ENCODE peak calls at places on chromosomes 4 and X, in four cellular contexts. Q is HepG2, O is K562, J is GM12878. L is an unnamed sample.

GRCh38 chr4:33302298-33302697 is 2582.1 kb downstream of the PCDH7 start:
- DNase-seq in Q (no peak), J (no peak), O (no peak), L (no peak)

GRCh38 chr4:179989975-179990374 is 2253.2 kb upstream of the TENM3 start:
- DNase-seq in J (peak; percentile 85), Q (no peak), O (no peak), L (no peak)

GRCh38 chrX:64894454-64895038 is 81.7 kb downstream of the ZC4H2 start:
- DNase-seq in O (peak; percentile 13), Q (peak; percentile 36), J (no peak), L (peak; percentile 50)

GRCh38 chr4:106315476-106315967 is 487 bp downstream of the TBCK start:
- DNase-seq in Q (peak; percentile 39), O (peak; percentile 25), J (no peak), L (no peak)

GRCh38 chrX:12741416-12741815 is 49.8 kb upstream of the PRPS2 start:
- DNase-seq in O (no peak), J (no peak), Q (no peak), L (no peak)

GRCh38 chr4:10200869-10201268 is 84.3 kb upstream of the WDR1 start:
- DNase-seq in J (no peak), Q (no peak), O (peak; percentile 74), L (no peak)

GRCh38 chr4:186634591-186635128 is 79.3 kb upstream of the MTNR1A start:
- DNase-seq in Q (no peak), J (no peak), O (no peak), L (no peak)

GRCh38 chrX:31181377-31182038 is 109.7 kb upstream of the FTHL17 start:
- DNase-seq in O (no peak), J (no peak), Q (no peak), L (no peak)

GRCh38 chrX:2342878-2343277 is 157.9 kb downstream of the DHRSX start:
- DNase-seq in Q (no peak), J (no peak), O (no peak), L (no peak)

GRCh38 chrX:54999717-55000598 is at the start of gene APEX2:
- DNase-seq in J (peak; percentile 61), Q (peak; percentile 82), O (peak; percentile 79), L (peak; percentile 81)

GRCh38 chr4:169064281-169064680 is 54.2 kb upstream of the CBR4 start:
- DNase-seq in Q (no peak), O (no peak), J (no peak), L (no peak)

GRCh38 chr4:154186888-154187287 is 304.7 kb downstream of the DCHS2 start:
- DNase-seq in O (no peak), Q (no peak), J (no peak), L (no peak)

GRCh38 chrX:83535417-83536244 is 27.5 kb downstream of the POU3F4 start:
- DNase-seq in O (no peak), J (peak; percentile 2), Q (no peak), L (no peak)

GRCh38 chr4:185210102-185210981 is 944 bp downstream of the SNX25 start:
- DNase-seq in Q (peak; percentile 13), O (peak; percentile 52), J (no peak), L (peak; percentile 22)

GRCh38 chrX:2145672-2146412 is 354.9 kb downstream of the DHRSX start:
- DNase-seq in Q (no peak), J (no peak), O (no peak), L (no peak)

GRCh38 chrX:135112096-135112729 is 8.1 kb downstream of the ETDB start:
- DNase-seq in J (no peak), Q (no peak), O (peak; percentile 10), L (peak; percentile 51)

GRCh38 chrX:136268051-136269048 is 17.1 kb upstream of the MAP7D3 start:
- DNase-seq in O (peak; percentile 49), J (no peak), Q (peak; percentile 4), L (peak; percentile 63)

GRCh38 chr4:58649236-58649635 is 1539.1 kb upstream of the IGFBP7 start:
- DNase-seq in J (no peak), O (no peak), Q (no peak), L (no peak)

GRCh38 chrX:21845096-21845495 is 5.7 kb downstream of the MBTPS2 start:
- DNase-seq in O (no peak), Q (no peak), J (no peak), L (no peak)

GRCh38 chr4:5474756-5475155 is 233.6 kb downstream of the EVC2 start:
- DNase-seq in Q (no peak), O (no peak), J (no peak), L (no peak)

GRCh38 chr4:8388471-8388870 is 52.1 kb downstream of the ACOX3 start:
- DNase-seq in Q (no peak), J (no peak), O (no peak), L (no peak)

GRCh38 chr4:73763877-73764276 is 23.5 kb downstream of the CXCL8 start:
- DNase-seq in J (no peak), O (no peak), Q (no peak), L (no peak)

GRCh38 chrX:80022363-80023031 is 7.9 kb downstream of the TBX22 start:
- DNase-seq in J (no peak), Q (no peak), O (no peak), L (no peak)

GRCh38 chrX:43655961-43656494 is at the start of gene MAOA:
- DNase-seq in J (no peak), Q (peak; percentile 18), O (no peak), L (no peak)

DNA sequence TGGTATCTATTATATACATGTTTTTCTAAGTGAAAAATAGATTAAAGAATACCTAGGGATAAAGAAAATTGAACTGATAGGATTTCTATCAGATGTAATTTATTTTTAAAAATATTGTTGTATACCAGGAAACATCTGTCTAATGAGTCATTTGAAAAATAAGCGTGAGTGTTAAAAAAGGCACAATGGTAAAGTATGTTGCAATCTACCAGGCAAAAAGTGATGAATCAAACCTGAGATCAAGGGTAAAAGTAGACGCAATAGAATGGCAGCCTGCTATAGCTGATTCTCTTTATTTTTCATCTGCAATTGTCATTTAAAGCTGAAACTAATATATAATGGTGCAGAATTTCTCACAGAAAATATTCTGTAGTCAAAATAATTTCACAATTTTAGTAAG is 1119.6 kb downstream of the PCDH18 start:
- DNase-seq in O (no peak), J (no peak), Q (no peak), L (no peak)
- TF ChIP-seq FOXK2 in O (no peak), J (no peak), Q (no peak), L (no peak)

DNA sequence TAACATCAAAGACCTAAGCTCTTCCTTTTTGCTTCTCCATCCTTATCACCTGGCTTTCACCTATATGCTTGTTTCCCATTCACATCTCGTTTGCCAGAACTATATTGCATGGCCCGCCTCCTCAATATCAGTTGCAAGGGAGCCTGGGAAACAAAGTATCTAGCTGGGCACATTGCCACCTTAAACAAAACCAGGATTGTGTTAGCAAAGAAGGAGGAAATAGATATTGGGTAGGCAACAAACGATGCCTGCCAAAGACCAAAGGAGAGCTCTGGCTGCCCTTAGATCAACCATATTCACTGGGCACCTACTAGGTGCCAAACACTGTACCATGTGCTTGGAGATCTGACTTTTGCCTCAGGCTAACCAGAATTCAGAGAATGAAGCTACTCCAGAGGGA is 107.5 kb downstream of the GRIA3 start:
- DNase-seq in Q (no peak), J (no peak), O (no peak), L (no peak)
- TF ChIP-seq FOXK2 in Q (no peak), J (no peak), O (no peak), L (no peak)

GRCh38 chr4:93394488-93395185 is 433.9 kb upstream of the ATOH1 start:
- DNase-seq in J (no peak), O (no peak), Q (no peak), L (no peak)
- TF ChIP-seq FOXK2 in J (no peak), O (no peak), Q (no peak), L (no peak)

DNA sequence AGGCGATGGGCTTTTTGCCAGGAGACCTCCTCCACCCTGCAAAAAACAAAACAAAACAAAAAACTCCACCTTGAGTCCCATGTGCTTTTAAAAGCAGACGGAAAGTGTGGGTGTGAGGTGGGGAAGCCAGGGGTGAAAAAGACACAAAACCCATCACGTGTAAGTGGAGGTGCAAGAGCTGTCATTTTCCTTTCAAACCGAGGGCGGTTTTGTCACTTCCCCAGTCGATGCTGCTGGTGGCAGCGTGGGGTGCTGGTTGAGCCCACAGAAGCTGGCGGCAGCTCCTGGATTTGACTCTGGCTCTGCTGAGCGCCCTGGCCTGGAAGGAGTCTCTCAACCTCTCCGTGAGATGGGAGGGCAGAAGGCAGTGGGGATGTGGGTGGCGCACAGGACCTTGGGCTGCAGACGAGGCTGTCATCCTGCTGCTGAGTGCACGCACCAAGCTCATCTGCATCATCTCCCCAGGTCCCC is 110.0 kb downstream of the PSAPL1 start:
- DNase-seq in J (no peak), O (no peak), Q (no peak), L (no peak)
- TF ChIP-seq FOXK2 in J (no peak), O (no peak), Q (no peak), L (no peak)

GRCh38 chr4:145281946-145282345 is 101.6 kb upstream of the OTUD4 start:
- DNase-seq in O (no peak), Q (no peak), J (no peak), L (no peak)

GRCh38 chr4:145289403-145290076 is 109.2 kb upstream of the OTUD4 start:
- DNase-seq in Q (no peak), J (no peak), O (no peak), L (no peak)

GRCh38 chr4:145287351-145287750 is 107.0 kb upstream of the OTUD4 start:
- DNase-seq in J (no peak), Q (no peak), O (no peak), L (no peak)

GRCh38 chr4:145283909-145284308 is 103.5 kb upstream of the OTUD4 start:
- DNase-seq in J (no peak), Q (no peak), O (no peak), L (peak; percentile 20)

DNA sequence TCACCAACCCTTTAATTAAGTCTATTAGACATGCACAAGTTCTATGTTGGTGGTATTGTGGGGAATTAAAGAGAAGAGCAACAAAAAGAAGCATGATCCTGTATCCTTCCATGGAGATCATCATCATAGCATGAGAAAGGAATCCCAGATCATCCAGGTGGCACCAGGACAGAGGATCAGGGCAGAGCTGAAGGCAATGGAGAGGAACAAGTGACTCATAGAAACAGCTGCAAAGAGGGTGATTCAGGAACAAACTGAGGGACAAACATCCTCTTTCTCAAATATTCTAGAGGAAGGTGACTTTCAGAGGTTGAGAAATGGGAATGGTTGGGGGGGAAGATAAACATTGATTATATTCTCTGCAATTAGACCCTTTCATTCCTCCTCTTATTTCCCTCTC is 105.5 kb upstream of the OTUD4 start:
- DNase-seq in Q (no peak), O (no peak), J (no peak), L (no peak)
- TF ChIP-seq FOXK2 in Q (no peak), O (no peak), J (no peak), L (no peak)

GRCh38 chr4:26804876-26805275 is 55.8 kb upstream of the STIM2 start:
- DNase-seq in O (no peak), Q (no peak), J (no peak), L (no peak)
- TF ChIP-seq FOXK2 in O (no peak), Q (no peak), J (no peak), L (no peak)

L was measured in HEK293T.